ENCODE peak calls at places on chromosome 9, in seven cellular contexts. O is endodermal cell; W is keratinocyte; L is brain microvascular endothelial cell; Z is CD8-positive, alpha-beta T cell; H is cardiac muscle cell; R is DND-41. E is an unnamed sample.
A peak's percentile ranks its signal among the peaks of the same experiment; 100 is the strongest.

GRCh38 chr9:81650836-81651545 is 38.4 kb downstream of the TLE1 start:
- DNase-seq in R (no peak), L (no peak), O (no peak), Z (no peak), H (no peak), W (no peak), E (no peak)

GRCh38 chr9:95508968-95509850 is 7.6 kb downstream of the PTCH1 start:
- DNase-seq in O (peak; percentile 94), W (no peak), R (no peak), L (peak; percentile 89), H (peak; percentile 97), Z (peak; percentile 55), E (peak; percentile 51)

GRCh38 chr9:131610231-131610761 is 65.0 kb downstream of the PRRT1B start:
- DNase-seq in O (peak; percentile 30), R (no peak), Z (no peak), L (no peak), H (no peak), W (no peak), E (no peak)

GRCh38 chr9:85630676-85631075 is 111.1 kb downstream of the AGTPBP1 start:
- DNase-seq in R (no peak), W (no peak), O (peak; percentile 49), H (no peak), Z (no peak), L (no peak), E (no peak)

GRCh38 chr9:101453776-101454570 is 18.4 kb upstream of the ALDOB start:
- DNase-seq in W (no peak), O (no peak), Z (no peak), L (peak; percentile 82), R (no peak), H (no peak), E (no peak)

GRCh38 chr9:87812375-87813118 is 70.1 kb upstream of the SPATA31E1 start:
- DNase-seq in L (peak; percentile 85), O (peak; percentile 75), H (no peak), Z (no peak), R (no peak), W (no peak), E (no peak)

GRCh38 chr9:100397867-100398266 is 29.1 kb upstream of the MSANTD3 start:
- DNase-seq in R (no peak), L (no peak), O (no peak), Z (no peak), H (no peak), W (no peak), E (no peak)

GRCh38 chr9:81499021-81499454 is 190.3 kb downstream of the TLE1 start:
- DNase-seq in R (no peak), O (no peak), W (no peak), Z (no peak), L (peak; percentile 28), H (no peak), E (no peak)

GRCh38 chr9:72680593-72681317 is 159.3 kb downstream of the TMC1 start:
- DNase-seq in W (no peak), R (no peak), L (no peak), O (peak; percentile 88), H (no peak), Z (no peak), E (no peak)

GRCh38 chr9:131502781-131503625 is at the start of gene POMT1:
- DNase-seq in O (peak; percentile 96), L (peak; percentile 58), H (peak; percentile 91), R (peak; percentile 90), W (no peak), Z (peak; percentile 81), E (peak; percentile 91)

GRCh38 chr9:75685059-75685458 is 205.4 kb upstream of the PCSK5 start:
- DNase-seq in R (no peak), H (no peak), O (no peak), L (no peak), W (no peak), Z (no peak), E (no peak)

GRCh38 chr9:79013715-79014610 is 557.8 kb upstream of the TLE4 start:
- DNase-seq in R (no peak), Z (no peak), H (no peak), L (peak; percentile 15), W (no peak), O (no peak), E (no peak)

GRCh38 chr9:16255217-16255616 is 615.3 kb downstream of the BNC2 start:
- DNase-seq in O (peak; percentile 68), W (no peak), Z (no peak), L (no peak), R (no peak), H (no peak), E (no peak)

GRCh38 chr9:7315746-7316457 is 483.7 kb downstream of the DMAC1 start:
- DNase-seq in H (no peak), R (no peak), L (no peak), W (no peak), Z (no peak), O (no peak), E (no peak)
- H3K4me3 ChIP-seq in H (no peak overlapping the region), R (no peak overlapping the region), L (no peak overlapping the region), W (no peak overlapping the region), Z (no peak overlapping the region), O (no peak overlapping the region), E (no peak overlapping the region)

DNA sequence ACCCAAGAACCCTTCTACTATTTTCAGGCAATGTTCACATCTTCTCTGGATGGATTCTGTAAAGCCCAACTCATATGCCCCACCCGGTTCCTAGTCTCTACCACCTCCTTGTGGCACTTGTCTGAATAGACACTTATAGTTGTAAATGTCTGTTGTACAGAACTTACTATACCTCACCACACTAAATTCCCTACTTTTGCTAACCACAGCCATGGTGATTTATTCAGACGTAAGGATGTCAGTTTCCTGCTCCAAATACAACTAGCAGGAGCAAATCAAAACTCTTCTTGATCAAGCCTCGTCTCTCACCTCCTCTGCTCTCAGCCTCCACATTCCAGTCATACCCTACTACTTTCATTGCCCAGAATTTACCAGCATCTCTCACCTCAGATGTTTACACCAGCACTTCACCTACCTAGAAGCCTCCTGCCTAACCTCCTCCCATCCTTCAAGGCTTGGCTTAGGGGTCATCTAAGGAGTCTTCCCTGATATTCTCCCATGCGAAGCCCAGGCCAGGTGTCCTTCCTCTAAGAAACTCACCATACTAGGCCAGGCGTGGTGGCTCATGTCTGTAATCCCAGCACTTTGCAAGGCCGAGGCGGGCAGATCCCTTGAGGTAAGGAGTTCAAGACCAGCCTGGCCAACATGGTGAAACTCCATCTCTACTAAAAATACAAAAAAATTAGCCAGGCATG is 75.5 kb downstream of the MAPKAP1 start:
- DNase-seq in W (no peak), L (peak; percentile 48), Z (no peak), R (peak; percentile 10), O (no peak), H (peak; percentile 60), E (peak; percentile 40)
- TF ChIP-seq CTCF in W (peak; percentile 49), L (peak; percentile 72), Z (peak; percentile 48), R (peak; percentile 51), O (peak; percentile 83), H (peak; percentile 72), E (peak; percentile 76)

GRCh38 chr9:89345476-89345875 is 27.2 kb downstream of the SECISBP2 start:
- DNase-seq in Z (no peak), O (no peak), R (no peak), L (no peak), H (no peak), W (no peak), E (no peak)

GRCh38 chr9:89349607-89350006 is 31.3 kb downstream of the SECISBP2 start:
- DNase-seq in L (no peak), H (no peak), W (no peak), R (no peak), O (no peak), Z (no peak), E (no peak)

GRCh38 chr9:89350988-89351557 is 32.8 kb downstream of the SECISBP2 start:
- DNase-seq in Z (no peak), W (no peak), O (no peak), R (no peak), H (no peak), L (no peak), E (no peak)

GRCh38 chr9:89346703-89347102 is 28.4 kb downstream of the SECISBP2 start:
- DNase-seq in O (no peak), R (no peak), W (no peak), Z (no peak), H (no peak), L (no peak), E (no peak)

GRCh38 chr9:89347651-89348050 is 29.4 kb downstream of the SECISBP2 start:
- DNase-seq in H (no peak), W (no peak), Z (no peak), R (no peak), L (no peak), O (no peak), E (no peak)
- H3K36me3 ChIP-seq in H (peaks cover 40% of the 10 kb centered on the region), W (peaks cover 50% of the 10 kb centered on the region), Z (peaks cover 79% of the 10 kb centered on the region), R (peaks cover 96% of the 10 kb centered on the region), L (peaks cover 52% of the 10 kb centered on the region), O (peaks cover 63% of the 10 kb centered on the region), E (peaks cover 42% of the 10 kb centered on the region)

DNA sequence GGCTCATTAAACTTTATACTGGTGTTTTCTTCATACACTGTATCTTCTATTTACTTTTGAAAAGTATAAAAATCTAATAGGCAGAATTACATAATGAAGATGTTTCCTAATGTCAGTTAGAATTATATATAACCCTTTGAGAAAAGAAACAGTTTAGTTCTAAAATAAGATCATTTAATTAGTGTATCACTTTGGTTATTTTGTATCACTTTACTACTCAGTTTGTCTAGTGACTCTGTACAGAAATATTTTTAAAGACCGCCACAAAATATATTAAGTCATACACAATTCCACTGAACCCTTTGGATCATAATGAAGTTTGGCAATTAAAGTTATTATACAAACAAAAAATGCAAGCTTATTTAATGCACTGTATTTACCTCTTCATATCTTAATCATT is 15.0 kb downstream of the RFX3 start:
- DNase-seq in O (no peak), Z (no peak), H (no peak), R (no peak), W (no peak), L (no peak), E (no peak)
- H3K4me3 ChIP-seq in O (no peak overlapping the region), Z (no peak overlapping the region), H (no peak overlapping the region), R (no peak overlapping the region), W (no peak overlapping the region), L (no peak overlapping the region), E (no peak overlapping the region)

DNA sequence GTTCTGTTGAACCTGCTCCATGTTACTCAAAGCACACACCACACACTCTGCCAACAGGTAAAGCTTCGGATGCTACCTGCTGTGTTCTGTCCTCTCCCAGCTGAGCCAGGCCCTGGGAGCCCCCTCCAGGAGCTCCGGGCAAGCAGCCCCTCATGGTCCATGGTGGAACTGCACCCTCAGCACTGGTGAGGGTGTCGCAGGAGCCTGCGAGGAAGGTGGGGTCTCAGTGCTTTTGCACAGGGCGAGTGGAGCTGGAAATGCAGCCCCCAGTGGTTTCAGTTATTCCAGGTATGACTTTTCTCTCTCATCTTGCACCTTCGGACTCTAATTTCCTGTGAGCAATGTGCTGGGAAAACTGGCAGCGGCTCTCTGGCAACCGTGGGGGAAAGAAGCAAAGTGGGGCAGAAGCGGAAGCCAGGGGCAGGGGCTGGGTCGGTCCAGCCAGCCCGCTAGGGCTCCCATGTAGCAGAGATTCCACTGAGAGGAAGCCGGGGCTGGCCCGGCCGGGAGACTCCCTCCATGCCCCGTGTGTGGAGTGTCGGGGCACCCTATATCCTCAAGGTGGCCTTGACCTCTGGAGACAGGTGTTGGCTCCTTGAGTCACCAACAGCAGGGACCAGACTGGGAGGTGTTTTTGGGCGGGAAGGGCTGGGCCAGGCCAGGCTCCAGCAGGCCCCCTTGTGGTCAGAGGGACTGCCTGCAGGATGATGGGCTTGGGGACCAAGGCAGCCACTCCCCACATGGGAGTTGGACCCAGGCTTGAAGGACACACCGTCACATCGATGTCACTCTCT is 75.6 kb upstream of the PRSS3 start:
- DNase-seq in L (no peak), H (peak; percentile 29), O (peak; percentile 84), W (no peak), R (peak; percentile 46), Z (no peak), E (peak; percentile 11)
- TF ChIP-seq CTCF in L (peak; percentile 76), H (peak; percentile 65), O (peak; percentile 80), W (peak; percentile 63), R (peak; percentile 60), Z (peak; percentile 37), E (peak; percentile 65)